ENCODE peak calls at places on chromosomes 11 and 22, in six cellular contexts. R is RWPE1, L is epithelial cell of esophagus, N is heart right ventricle, G is NCI-H524, C is DMS153. J is an unnamed sample.

GRCh38 chr11:7088921-7089320 is at the start of gene RBMXL2:
- DNase-seq in R (no peak), L (no peak), N (no peak), G (no peak), C (no peak), J (no peak)

GRCh38 chr11:97224396-97224795 is 834.6 kb downstream of the JRKL start:
- DNase-seq in R (no peak), L (no peak), N (no peak), G (peak; percentile 5), C (no peak), J (no peak)

GRCh38 chr22:19658057-19658966 is 56.0 kb upstream of the SEPTIN5 start:
- DNase-seq in R (no peak), L (no peak), N (no peak), G (no peak), C (no peak), J (no peak)

GRCh38 chr22:40276877-40277823 is 69.2 kb upstream of the ADSL start:
- DNase-seq in R (peak; percentile 8), L (peak; percentile 51), N (peak; percentile 38), G (no peak), C (no peak), J (no peak)

GRCh38 chr11:96254087-96254486 is 88.9 kb downstream of the MAML2 start:
- DNase-seq in R (no peak), L (peak; percentile 25), N (peak; percentile 80), G (no peak), C (no peak), J (no peak)

GRCh38 chr11:9138612-9139579 is 47.5 kb upstream of the SCUBE2 start:
- DNase-seq in R (peak; percentile 90), L (peak; percentile 98), N (peak; percentile 36), G (peak; percentile 7), C (peak; percentile 96), J (no peak)

GRCh38 chr22:38468761-38469305 is 937 bp downstream of the KDELR3 start:
- DNase-seq in R (no peak), L (no peak), N (no peak), G (no peak), C (no peak), J (no peak)

GRCh38 chr11:107665016-107665415 is 46.8 kb downstream of the SLN start:
- DNase-seq in R (no peak), L (no peak), N (no peak), G (no peak), C (no peak), J (no peak)

GRCh38 chr11:116736763-116737162 is 36.0 kb downstream of the BUD13 start:
- DNase-seq in R (no peak), L (no peak), N (no peak), G (peak; percentile 6), C (no peak), J (no peak)

GRCh38 chr22:29998627-29999026 is 81.6 kb upstream of the HORMAD2 start:
- DNase-seq in R (no peak), L (no peak), N (no peak), G (no peak), C (no peak), J (no peak)

GRCh38 chr11:44812971-44813370 is 86.2 kb downstream of the TSPAN18 start:
- DNase-seq in R (no peak), L (no peak), N (no peak), G (no peak), C (no peak), J (no peak)

GRCh38 chr22:47288640-47289039 is 526.2 kb downstream of the TBC1D22A start:
- DNase-seq in R (no peak), L (no peak), N (no peak), G (no peak), C (no peak), J (no peak)

GRCh38 chr22:37403267-37403960 is 23.9 kb downstream of the ELFN2 start:
- DNase-seq in R (no peak), L (no peak), N (no peak), G (peak; percentile 91), C (no peak), J (peak; percentile 56)

GRCh38 chr11:116525961-116526495 is 246.8 kb downstream of the BUD13 start:
- DNase-seq in R (no peak), L (no peak), N (no peak), G (no peak), C (no peak), J (no peak)

GRCh38 chr11:315051-315481 is 1.2 kb downstream of the IFITM1 start:
- DNase-seq in R (no peak), L (no peak), N (no peak), G (no peak), C (no peak), J (no peak)

GRCh38 chr11:122367809-122368231 is 251.8 kb upstream of the BLID start:
- DNase-seq in R (peak; percentile 70), L (peak; percentile 67), N (peak; percentile 46), G (no peak), C (no peak), J (no peak)

GRCh38 chr11:76243157-76243556 is 36.9 kb upstream of the WNT11 start:
- DNase-seq in R (no peak), L (no peak), N (no peak), G (no peak), C (no peak), J (no peak)

GRCh38 chr11:26297179-26297970 is 34.6 kb upstream of the ANO3 start:
- DNase-seq in R (peak; percentile 52), L (peak; percentile 82), N (no peak), G (peak; percentile 79), C (peak; percentile 32), J (peak; percentile 26)

GRCh38 chr11:1453611-1454386 is 32.8 kb downstream of the MOB2 start:
- DNase-seq in R (peak; percentile 56), L (peak; percentile 60), N (no peak), G (no peak), C (no peak), J (peak; percentile 56)

GRCh38 chr11:2383823-2384722 is 7.0 kb downstream of the CD81 start:
- DNase-seq in R (peak; percentile 55), L (peak; percentile 68), N (no peak), G (no peak), C (no peak), J (no peak)

GRCh38 chr11:11841121-11841604 is 609 bp upstream of the USP47 start:
- DNase-seq in R (no peak), L (no peak), N (peak; percentile 52), G (peak; percentile 41), C (peak; percentile 4), J (peak; percentile 55)

J was measured in WERI-Rb-1.